ENCODE peak calls at places on chromosomes 3 and 15, in seven cellular contexts. D is left ventricle myocardium inferior, S is cardiac muscle cell, V is tibial artery, E is heart left ventricle, Q is Peyer's patch, M is psoas muscle. P is an unnamed sample.

GRCh38 chr3:114336122-114336697 is 42.4 kb downstream of the TIGIT start:
- DNase-seq in D (no peak), S (no peak), V (no peak), E (no peak), Q (no peak), M (no peak), P (no peak)

GRCh38 chr3:164221297-164221696 is 857.0 kb downstream of the SI start:
- DNase-seq in D (no peak), S (no peak), V (no peak), E (no peak), Q (no peak), M (no peak), P (no peak)

GRCh38 chr15:35206060-35206675 is 121.1 kb upstream of the NANOGP8 start:
- DNase-seq in D (no peak), S (no peak), V (no peak), E (no peak), Q (no peak), M (no peak), P (peak; percentile 9)

GRCh38 chr15:42092666-42093445 is 1.5 kb downstream of the PLA2G4D start:
- DNase-seq in D (peak; percentile 57), S (no peak), V (no peak), E (no peak), Q (no peak), M (peak; percentile 51), P (no peak)

GRCh38 chr3:45084820-45085816 is 59.0 kb downstream of the CLEC3B start:
- DNase-seq in D (no peak), S (no peak), V (no peak), E (no peak), Q (no peak), M (no peak), P (peak; percentile 41)

GRCh38 chr3:134344560-134344959 is 29.7 kb downstream of the AMOTL2 start:
- DNase-seq in D (no peak), S (no peak), V (no peak), E (no peak), Q (no peak), M (no peak), P (no peak)

GRCh38 chr15:71357967-71358366 is 242.7 kb downstream of the THSD4 start:
- DNase-seq in D (no peak), S (no peak), V (no peak), E (no peak), Q (no peak), M (no peak), P (no peak)

GRCh38 chr15:31295660-31296059 is 31.0 kb upstream of the KLF13 start:
- DNase-seq in D (no peak), S (no peak), V (no peak), E (no peak), Q (no peak), M (no peak), P (no peak)

GRCh38 chr3:168539909-168540308 is 444.2 kb upstream of the GOLIM4 start:
- DNase-seq in D (no peak), S (no peak), V (no peak), E (no peak), Q (no peak), M (no peak), P (no peak)

GRCh38 chr3:32278714-32279113 is 40.2 kb downstream of the CMTM8 start:
- DNase-seq in D (no peak), S (no peak), V (no peak), E (no peak), Q (no peak), M (no peak), P (no peak)

GRCh38 chr3:152857082-152857481 is 22.2 kb downstream of the P2RY1 start:
- DNase-seq in D (no peak), S (no peak), V (no peak), E (no peak), Q (no peak), M (no peak), P (no peak)

GRCh38 chr3:32154180-32154579 is 47.8 kb downstream of the GPD1L start:
- DNase-seq in D (no peak), S (no peak), V (no peak), E (no peak), Q (no peak), M (no peak), P (no peak)

GRCh38 chr15:100929641-100930042 is 10.5 kb downstream of the LRRK1 start:
- DNase-seq in D (no peak), S (peak; percentile 37), V (no peak), E (no peak), Q (no peak), M (no peak), P (no peak)

GRCh38 chr3:126034481-126035361 is 49.2 kb downstream of the SLC41A3 start:
- DNase-seq in D (no peak), S (no peak), V (peak; percentile 42), E (no peak), Q (no peak), M (no peak), P (no peak)

GRCh38 chr15:90071220-90071807 is 31.0 kb downstream of the IDH2 start:
- DNase-seq in D (peak; percentile 78), S (peak; percentile 85), V (peak; percentile 87), E (peak; percentile 83), Q (peak; percentile 74), M (peak; percentile 81), P (peak; percentile 90)

DNA sequence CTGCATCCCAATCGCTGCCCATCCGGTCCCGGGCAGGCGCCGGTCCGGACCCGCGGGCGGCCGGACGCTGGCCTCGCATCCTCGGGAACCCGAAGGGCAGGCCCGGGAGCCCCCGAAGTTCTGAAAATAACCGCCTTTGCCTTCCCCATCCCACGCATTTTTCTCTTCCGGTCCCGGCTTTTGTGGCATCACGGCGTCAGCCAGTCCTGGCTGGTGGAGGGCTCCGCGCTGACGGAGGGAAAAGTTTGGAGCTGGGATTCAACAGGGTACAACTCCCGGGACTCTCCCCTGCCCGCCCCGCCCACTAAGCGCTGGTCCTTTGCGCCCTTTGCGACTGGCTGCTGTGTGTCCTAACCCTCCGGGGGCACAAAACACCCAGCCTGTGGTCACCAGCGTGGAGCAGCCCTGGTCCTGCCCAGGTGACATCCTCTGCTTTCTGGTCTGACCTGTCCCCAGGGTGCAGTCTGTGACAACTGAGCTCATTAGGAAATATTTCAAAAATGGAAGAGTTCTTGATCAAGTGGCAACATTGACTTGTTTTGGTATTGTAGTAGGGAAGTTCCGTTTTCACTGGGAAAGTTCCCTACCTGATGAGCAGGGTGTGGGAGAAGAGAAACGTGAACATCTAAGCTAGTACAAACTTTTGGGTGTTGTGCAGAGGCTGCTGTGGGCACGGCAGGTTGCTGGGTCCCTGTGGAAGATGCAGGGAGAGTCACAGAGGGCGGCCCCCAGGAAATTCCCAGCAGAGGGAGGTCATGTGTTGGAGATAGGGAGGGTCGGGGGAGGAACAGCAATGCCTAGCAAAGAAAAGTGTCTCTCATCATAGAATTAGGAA is 754 bp downstream of the ARNT2 start:
- DNase-seq in D (no peak), S (peak; percentile 23), V (peak; percentile 85), E (no peak), Q (no peak), M (peak; percentile 16), P (peak; percentile 40)
- TF ChIP-seq CTCF in D (no peak), S (no peak), V (no peak), E (no peak), Q (no peak), M (no peak), P (no peak)

DNA sequence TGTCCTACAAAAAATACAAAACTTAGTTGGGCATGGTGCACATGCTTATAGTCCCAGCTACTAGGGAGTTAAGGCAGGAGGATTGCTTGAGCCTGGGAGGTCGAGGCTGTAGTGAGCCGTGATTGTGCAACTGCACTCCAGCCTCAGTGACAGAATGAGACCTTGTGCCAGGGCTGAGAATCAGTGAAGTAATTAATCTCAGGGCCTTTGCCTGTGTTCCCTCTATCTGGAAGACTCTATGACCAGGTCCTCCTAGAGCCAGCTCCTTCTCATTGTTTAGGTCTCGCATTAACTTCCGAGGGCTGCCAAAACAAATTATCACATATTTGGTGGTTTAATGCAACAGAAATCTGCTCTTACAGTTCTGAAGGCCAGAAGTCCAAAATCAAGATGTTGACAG is 41.4 kb upstream of the FLNB start:
- DNase-seq in D (no peak), S (no peak), V (no peak), E (no peak), Q (no peak), M (no peak), P (no peak)
- H3K27ac ChIP-seq in D (no peak overlapping the region), S (no peak overlapping the region), V (no peak overlapping the region), E (no peak overlapping the region), Q (peak overlapping the region; percentile 53), M (no peak overlapping the region), P (no peak overlapping the region)

DNA sequence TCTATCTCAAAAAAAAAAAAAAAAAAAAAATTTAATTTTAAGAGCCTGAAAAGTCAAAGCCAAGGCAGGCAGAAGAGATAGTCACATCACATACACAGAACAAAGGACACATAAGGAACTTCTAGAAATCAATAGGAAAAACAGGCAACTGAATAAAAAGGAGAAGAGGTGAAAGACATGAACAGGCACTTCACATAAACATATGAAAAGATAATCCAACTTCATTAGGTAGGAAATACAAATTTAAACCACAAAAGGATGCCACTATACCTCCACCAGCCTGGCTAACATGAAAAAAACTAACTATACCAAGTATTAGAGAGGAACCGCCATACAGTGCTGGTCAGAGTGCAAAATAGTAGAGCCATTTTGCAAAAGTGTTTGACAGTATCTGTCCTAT is 14.1 kb downstream of the CCDC12 start:
- DNase-seq in D (no peak), S (no peak), V (no peak), E (no peak), Q (no peak), M (no peak), P (no peak)
- H3K4me1 ChIP-seq in D (peaks cover 83% of the 10 kb centered on the region), S (peaks cover 30% of the 10 kb centered on the region), V (no peaks in the 10 kb centered on the region), E (peaks cover 38% of the 10 kb centered on the region), Q (peaks cover 71% of the 10 kb centered on the region), M (peaks cover 64% of the 10 kb centered on the region), P (peaks cover 66% of the 10 kb centered on the region)

GRCh38 chr15:91982401-91982800 is 128.9 kb downstream of the SLCO3A1 start:
- DNase-seq in D (no peak), S (no peak), V (no peak), E (no peak), Q (no peak), M (no peak), P (no peak)
- TF ChIP-seq CTCF in D (no peak), S (no peak), V (no peak), E (no peak), Q (no peak), M (no peak), P (no peak)

DNA sequence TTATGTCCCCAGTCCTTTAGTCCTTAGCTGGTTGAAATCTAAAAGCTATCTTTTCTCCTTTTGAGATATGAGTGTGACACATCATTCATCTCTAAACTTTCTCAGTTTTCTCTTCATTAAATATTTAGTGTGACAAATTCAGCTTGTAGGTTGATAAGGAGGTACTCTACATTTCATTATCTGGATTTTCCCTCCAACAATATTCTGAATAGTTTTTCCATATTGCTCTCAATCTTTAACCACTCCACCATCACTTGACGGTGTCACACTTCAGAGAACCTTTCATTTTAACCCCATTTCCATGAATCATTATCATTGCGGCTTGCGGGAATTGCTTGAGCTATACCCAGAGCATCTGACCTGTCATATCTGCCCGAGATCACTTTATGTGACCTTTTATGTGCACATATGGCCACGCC is 16.1 kb upstream of the ATP8B4 start:
- DNase-seq in D (no peak), S (no peak), V (no peak), E (no peak), Q (no peak), M (no peak), P (no peak)
- H3K27ac ChIP-seq in D (no peak overlapping the region), S (no peak overlapping the region), V (no peak overlapping the region), E (no peak overlapping the region), Q (no peak overlapping the region), M (no peak overlapping the region), P (no peak overlapping the region)

P was measured in hepatocyte.